ENCODE peak calls at places on chromosomes 3 and 15, in four cellular contexts. Z is mesendoderm, C is SJSA1, M is transverse colon. S is an unnamed sample.
A peak's percentile ranks its signal among the peaks of the same experiment; 100 is the strongest.

GRCh38 chr15:90232941-90233700 is 620 bp downstream of the CIB1 start:
- DNase-seq in M (peak; percentile 87), Z (peak; percentile 89), C (no peak), S (peak; percentile 72)

GRCh38 chr3:27596920-27597319 is 112.7 kb upstream of the SLC4A7 start:
- DNase-seq in C (no peak), Z (no peak), M (no peak), S (no peak)

GRCh38 chr15:64146041-64146440 is 5.5 kb upstream of the SNX22 start:
- DNase-seq in C (no peak), Z (no peak), M (no peak), S (no peak)

GRCh38 chr3:98779936-98780335 is 16.8 kb downstream of the ST3GAL6 start:
- DNase-seq in Z (no peak), C (no peak), M (no peak), S (no peak)

GRCh38 chr3:156388469-156389150 is 166.3 kb downstream of the SSR3 start:
- DNase-seq in C (no peak), M (no peak), Z (peak; percentile 28), S (no peak)

GRCh38 chr15:37820380-37821128 is 113.9 kb upstream of the TMCO5A start:
- DNase-seq in C (no peak), M (no peak), Z (no peak), S (no peak)

GRCh38 chr3:57731311-57731710 is 24.8 kb upstream of the SLMAP start:
- DNase-seq in C (no peak), Z (no peak), M (no peak), S (no peak)

GRCh38 chr3:14170569-14171159 is 7.7 kb downstream of the XPC start:
- DNase-seq in M (no peak), C (no peak), Z (no peak), S (no peak)

GRCh38 chr3:46383946-46384330 is 13.2 kb downstream of the CCR5 start:
- DNase-seq in M (no peak), C (no peak), Z (no peak), S (no peak)

GRCh38 chr3:141939759-141940158 is 63.3 kb downstream of the ATP1B3 start:
- DNase-seq in C (peak; percentile 26), M (no peak), Z (peak; percentile 52), S (no peak)

GRCh38 chr15:29132786-29133185 is 136.8 kb downstream of the NSMCE3 start:
- DNase-seq in Z (no peak), C (no peak), M (no peak), S (no peak)

GRCh38 chr3:185448107-185448506 is 50.7 kb downstream of the TMEM41A start:
- DNase-seq in C (no peak), M (no peak), Z (no peak), S (no peak)

GRCh38 chr3:108554913-108555571 is 34.2 kb downstream of the CIP2A start:
- DNase-seq in M (no peak), C (no peak), Z (no peak), S (peak; percentile 8)

GRCh38 chr15:52427804-52428203 is 100.9 kb downstream of the MYO5A start:
- DNase-seq in M (no peak), Z (peak; percentile 26), C (no peak), S (peak; percentile 53)

GRCh38 chr15:31357148-31357547 is 30.5 kb downstream of the KLF13 start:
- DNase-seq in M (no peak), C (peak; percentile 77), Z (no peak), S (no peak)

GRCh38 chr15:47870956-47871625 is 153.8 kb downstream of the SEMA6D start:
- DNase-seq in Z (peak; percentile 65), C (peak; percentile 10), M (no peak), S (no peak)

GRCh38 chr3:25447925-25448324 is 19.9 kb downstream of the RARB start:
- DNase-seq in C (no peak), M (no peak), Z (no peak), S (no peak)

GRCh38 chr15:100968043-100968966 is 49.1 kb downstream of the LRRK1 start:
- DNase-seq in M (no peak), C (peak; percentile 16), Z (no peak), S (no peak)

GRCh38 chr15:47822066-47822465 is 104.8 kb downstream of the SEMA6D start:
- DNase-seq in Z (no peak), C (no peak), M (no peak), S (no peak)

GRCh38 chr15:68561146-68561545 is 17.6 kb upstream of the CORO2B start:
- DNase-seq in C (no peak), Z (no peak), M (no peak), S (no peak)

DNA sequence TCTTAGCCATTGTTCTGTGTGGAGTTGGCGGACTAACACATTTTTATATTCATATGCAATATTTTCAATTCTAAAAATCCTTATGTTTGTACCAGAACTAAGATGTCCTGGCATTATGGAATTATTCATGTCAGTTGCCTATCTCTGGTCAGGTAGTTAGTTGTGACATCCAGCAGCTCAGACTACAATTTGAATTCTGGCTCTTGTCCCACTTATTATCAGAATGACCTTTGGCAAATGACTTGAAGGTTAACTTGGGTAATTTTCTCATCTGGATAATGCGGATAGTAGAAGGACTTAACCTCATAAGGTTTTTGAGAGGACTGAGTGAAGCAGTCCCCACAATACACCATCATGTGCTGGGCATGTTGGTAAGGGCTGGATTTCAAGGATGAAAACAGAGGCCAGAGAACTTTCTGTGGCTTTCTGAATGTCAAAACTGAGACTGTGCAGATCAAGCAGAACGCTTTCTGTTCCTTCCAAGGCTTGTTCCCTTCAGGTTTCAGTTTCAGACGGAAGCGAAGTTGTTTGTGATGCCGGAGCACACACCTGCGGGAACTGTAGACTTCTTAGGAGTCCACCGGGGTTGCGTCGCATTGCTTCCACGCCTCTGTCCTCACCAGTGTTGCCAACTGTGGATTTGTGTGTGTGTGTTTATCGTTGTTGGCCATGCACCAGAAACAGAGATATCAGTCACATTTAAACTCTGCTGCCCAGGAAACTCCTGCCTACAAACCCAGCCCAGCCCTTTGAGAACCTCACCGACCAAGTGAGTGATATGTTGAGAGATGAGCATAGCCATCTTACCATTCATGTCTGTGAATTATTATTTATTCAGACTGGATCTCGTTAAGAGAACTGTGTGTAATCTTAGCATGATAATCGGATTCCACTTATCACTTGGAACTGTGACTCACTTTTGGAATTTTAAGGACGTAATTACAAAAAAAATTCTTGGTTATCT is 76.0 kb downstream of the PTPRG start:
- DNase-seq in Z (no peak), C (peak; percentile 5), M (peak; percentile 81), S (no peak)
- H3K27ac ChIP-seq in Z (no peak overlapping the region), C (no peak overlapping the region), M (peak overlapping the region; percentile 79), S (no peak overlapping the region)

GRCh38 chr3:37595784-37596180 is 265.9 kb upstream of the CTDSPL start:
- DNase-seq in C (no peak), Z (no peak), M (no peak), S (no peak)
- H3K27ac ChIP-seq in C (no peak overlapping the region), Z (no peak overlapping the region), M (peak overlapping the region; percentile 56), S (no peak overlapping the region)

DNA sequence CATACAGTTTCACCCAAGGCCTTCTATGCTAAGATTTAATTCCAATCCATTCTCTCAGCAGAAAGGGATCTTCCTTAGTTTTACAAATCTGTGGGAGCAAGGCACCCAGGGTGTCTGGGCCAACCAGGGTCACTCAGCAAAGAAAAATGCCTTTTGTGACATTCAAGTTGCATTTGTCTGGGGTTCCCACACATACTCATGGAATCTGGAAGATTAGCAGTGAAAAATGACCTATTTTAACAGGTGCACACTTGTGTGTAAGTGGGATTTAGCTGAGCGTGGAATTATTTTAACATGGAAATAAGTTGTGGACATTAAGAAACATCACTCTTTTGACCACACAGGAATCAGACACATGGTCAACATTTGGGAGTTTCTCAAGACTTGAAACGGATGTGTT is 234.8 kb downstream of the OPA1 start:
- DNase-seq in Z (no peak), M (no peak), C (no peak), S (no peak)
- H3K27ac ChIP-seq in Z (no peak overlapping the region), M (no peak overlapping the region), C (no peak overlapping the region), S (no peak overlapping the region)

DNA sequence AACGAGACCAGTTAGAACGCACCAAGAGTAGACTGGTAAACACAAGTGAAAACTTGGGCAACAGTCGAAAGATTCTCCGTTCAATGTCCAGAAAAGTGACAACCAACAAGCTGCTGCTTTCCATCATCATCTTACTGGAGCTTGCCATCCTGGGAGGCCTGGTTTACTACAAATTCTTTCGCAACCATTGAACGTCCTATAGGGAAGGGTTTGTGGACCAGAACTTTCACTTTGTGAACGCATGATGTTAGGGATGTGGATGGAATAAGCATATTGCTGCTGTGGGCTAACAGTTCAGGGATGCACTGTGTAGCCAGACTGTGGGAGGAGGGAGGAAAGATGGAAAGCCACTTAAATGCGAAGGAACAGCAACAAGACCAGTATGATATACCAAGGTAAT is 34.9 kb upstream of the TBC1D23 start:
- DNase-seq in M (no peak), Z (no peak), C (no peak), S (no peak)
- H3K27ac ChIP-seq in M (no peak overlapping the region), Z (no peak overlapping the region), C (no peak overlapping the region), S (no peak overlapping the region)